ENCODE peak calls at places on chromosomes 6 and 20, in four cellular contexts. One of them, this sample, is unnamed.
A peak's percentile ranks its signal among the peaks of the same experiment; 100 is the strongest.

GRCh38 chr20:23166563-23166962 is 80.4 kb upstream of the CD93 start:
- DNase-seq in CD8-positive, alpha-beta T cell: no peak
- DNase-seq in brain microvascular endothelial cell: no peak
- DNase-seq in left lung: no peak
- DNase-seq in this sample: no peak

GRCh38 chr6:53284901-53285300 is 63.8 kb downstream of the ELOVL5 start:
- DNase-seq in left lung: no peak
- DNase-seq in brain microvascular endothelial cell: no peak
- DNase-seq in CD8-positive, alpha-beta T cell: no peak
- DNase-seq in this sample: peak; percentile 21

GRCh38 chr6:11315743-11316437 is 83.4 kb upstream of the NEDD9 start:
- DNase-seq in CD8-positive, alpha-beta T cell: no peak
- DNase-seq in brain microvascular endothelial cell: peak; percentile 91
- DNase-seq in left lung: no peak
- DNase-seq in this sample: no peak

GRCh38 chr6:12075067-12075563 is 63.0 kb downstream of the HIVEP1 start:
- DNase-seq in CD8-positive, alpha-beta T cell: no peak
- DNase-seq in brain microvascular endothelial cell: no peak
- DNase-seq in left lung: no peak
- DNase-seq in this sample: peak; percentile 57

GRCh38 chr6:43929511-43929910 is 159.5 kb downstream of the VEGFA start:
- DNase-seq in brain microvascular endothelial cell: no peak
- DNase-seq in left lung: no peak
- DNase-seq in CD8-positive, alpha-beta T cell: no peak
- DNase-seq in this sample: no peak

GRCh38 chr20:10557685-10558084 is 116.1 kb downstream of the JAG1 start:
- DNase-seq in CD8-positive, alpha-beta T cell: no peak
- DNase-seq in brain microvascular endothelial cell: no peak
- DNase-seq in left lung: no peak
- DNase-seq in this sample: no peak

GRCh38 chr20:24207803-24208300 is 219.3 kb upstream of the GGTLC1 start:
- DNase-seq in CD8-positive, alpha-beta T cell: no peak
- DNase-seq in left lung: no peak
- DNase-seq in brain microvascular endothelial cell: no peak
- DNase-seq in this sample: no peak

GRCh38 chr6:128520436-128521301 is at the start of gene PTPRK:
- DNase-seq in CD8-positive, alpha-beta T cell: peak; percentile 89
- DNase-seq in brain microvascular endothelial cell: peak; percentile 91
- DNase-seq in left lung: peak; percentile 95
- DNase-seq in this sample: peak; percentile 60

GRCh38 chr6:15171026-15171425 is 74.8 kb upstream of the JARID2 start:
- DNase-seq in CD8-positive, alpha-beta T cell: no peak
- DNase-seq in left lung: no peak
- DNase-seq in brain microvascular endothelial cell: no peak
- DNase-seq in this sample: no peak

GRCh38 chr6:138736640-138737039 is 36.9 kb upstream of the CCDC28A start:
- DNase-seq in left lung: no peak
- DNase-seq in brain microvascular endothelial cell: no peak
- DNase-seq in CD8-positive, alpha-beta T cell: no peak
- DNase-seq in this sample: no peak

GRCh38 chr6:117469356-117469755 is 13.1 kb upstream of the DCBLD1 start:
- DNase-seq in CD8-positive, alpha-beta T cell: no peak
- DNase-seq in left lung: no peak
- DNase-seq in brain microvascular endothelial cell: no peak
- DNase-seq in this sample: no peak

GRCh38 chr6:144434308-144434990 is 149.3 kb downstream of the UTRN start:
- DNase-seq in left lung: no peak
- DNase-seq in brain microvascular endothelial cell: peak; percentile 89
- DNase-seq in CD8-positive, alpha-beta T cell: no peak
- DNase-seq in this sample: peak; percentile 15

GRCh38 chr6:138485586-138486248 is 13.6 kb downstream of the NHSL1 start:
- DNase-seq in CD8-positive, alpha-beta T cell: no peak
- DNase-seq in left lung: no peak
- DNase-seq in brain microvascular endothelial cell: no peak
- DNase-seq in this sample: no peak

GRCh38 chr20:20763652-20764051 is 51.2 kb upstream of the RALGAPA2 start:
- DNase-seq in CD8-positive, alpha-beta T cell: no peak
- DNase-seq in brain microvascular endothelial cell: no peak
- DNase-seq in left lung: no peak
- DNase-seq in this sample: no peak

GRCh38 chr6:44672086-44672485 is 284.6 kb downstream of the CDC5L start:
- DNase-seq in left lung: no peak
- DNase-seq in CD8-positive, alpha-beta T cell: no peak
- DNase-seq in brain microvascular endothelial cell: no peak
- DNase-seq in this sample: no peak

GRCh38 chr6:7215140-7215539 is 97.9 kb downstream of the SSR1 start:
- DNase-seq in brain microvascular endothelial cell: peak; percentile 29
- DNase-seq in CD8-positive, alpha-beta T cell: no peak
- DNase-seq in left lung: no peak
- DNase-seq in this sample: no peak

GRCh38 chr6:70310063-70310694 is 7.3 kb upstream of the COL9A1 start:
- DNase-seq in CD8-positive, alpha-beta T cell: no peak
- DNase-seq in left lung: no peak
- DNase-seq in brain microvascular endothelial cell: peak; percentile 43
- DNase-seq in this sample: peak; percentile 50

GRCh38 chr6:166627875-166628849 is 1.1 kb upstream of the RPS6KA2 start:
- DNase-seq in brain microvascular endothelial cell: no peak
- DNase-seq in left lung: peak; percentile 91
- DNase-seq in CD8-positive, alpha-beta T cell: peak; percentile 54
- DNase-seq in this sample: peak; percentile 68

GRCh38 chr6:166624275-166624674 is 2.8 kb downstream of the RPS6KA2 start:
- DNase-seq in left lung: no peak
- DNase-seq in CD8-positive, alpha-beta T cell: no peak
- DNase-seq in brain microvascular endothelial cell: no peak
- DNase-seq in this sample: no peak

GRCh38 chr6:11778042-11778441 is 561 bp downstream of the ADTRP start:
- DNase-seq in left lung: no peak
- DNase-seq in CD8-positive, alpha-beta T cell: no peak
- DNase-seq in brain microvascular endothelial cell: no peak
- DNase-seq in this sample: no peak

GRCh38 chr20:59925894-59926293 is 7.5 kb downstream of the SYCP2 start:
- DNase-seq in CD8-positive, alpha-beta T cell: no peak
- DNase-seq in left lung: no peak
- DNase-seq in brain microvascular endothelial cell: no peak
- DNase-seq in this sample: no peak

GRCh38 chr6:35919827-35920751 is 809 bp downstream of the SRPK1 start:
- DNase-seq in left lung: peak; percentile 76
- DNase-seq in brain microvascular endothelial cell: peak; percentile 63
- DNase-seq in CD8-positive, alpha-beta T cell: peak; percentile 54
- DNase-seq in this sample: peak; percentile 30

GRCh38 chr20:23270427-23270911 is 80.1 kb upstream of the NXT1 start:
- DNase-seq in CD8-positive, alpha-beta T cell: no peak
- DNase-seq in left lung: no peak
- DNase-seq in brain microvascular endothelial cell: peak; percentile 99
- DNase-seq in this sample: no peak

GRCh38 chr6:100176321-100176950 is 182.4 kb upstream of the MCHR2 start:
- DNase-seq in CD8-positive, alpha-beta T cell: no peak
- DNase-seq in brain microvascular endothelial cell: peak; percentile 55
- DNase-seq in left lung: no peak
- DNase-seq in this sample: no peak

GRCh38 chr6:111925296-111925695 is 52.0 kb upstream of the FYN start:
- DNase-seq in brain microvascular endothelial cell: peak; percentile 68
- DNase-seq in CD8-positive, alpha-beta T cell: no peak
- DNase-seq in left lung: no peak
- DNase-seq in this sample: peak; percentile 15

GRCh38 chr6:79947191-79948173 is at the start of gene ELOVL4:
- DNase-seq in CD8-positive, alpha-beta T cell: peak; percentile 64
- DNase-seq in left lung: peak; percentile 83
- DNase-seq in brain microvascular endothelial cell: peak; percentile 71
- DNase-seq in this sample: peak; percentile 41

GRCh38 chr6:48986803-48987202 is 476.2 kb downstream of the MMUT start:
- DNase-seq in CD8-positive, alpha-beta T cell: no peak
- DNase-seq in left lung: no peak
- DNase-seq in brain microvascular endothelial cell: no peak
- DNase-seq in this sample: no peak

GRCh38 chr6:161272600-161273355 is 1.1 kb downstream of the AGPAT4 start:
- DNase-seq in left lung: no peak
- DNase-seq in CD8-positive, alpha-beta T cell: no peak
- DNase-seq in brain microvascular endothelial cell: peak; percentile 25
- DNase-seq in this sample: no peak

GRCh38 chr20:53576586-53577318 is 16.9 kb downstream of the ZNF217 start:
- DNase-seq in left lung: no peak
- DNase-seq in brain microvascular endothelial cell: no peak
- DNase-seq in CD8-positive, alpha-beta T cell: no peak
- DNase-seq in this sample: no peak

GRCh38 chr20:16438100-16438499 is 135.1 kb downstream of the KIF16B start:
- DNase-seq in CD8-positive, alpha-beta T cell: no peak
- DNase-seq in left lung: no peak
- DNase-seq in brain microvascular endothelial cell: no peak
- DNase-seq in this sample: no peak

GRCh38 chr6:87654117-87654516 is 47.9 kb downstream of the AKIRIN2 start:
- DNase-seq in CD8-positive, alpha-beta T cell: no peak
- DNase-seq in left lung: no peak
- DNase-seq in brain microvascular endothelial cell: no peak
- DNase-seq in this sample: no peak

GRCh38 chr6:42182101-42182500 is 8.9 kb downstream of the GUCA1A start:
- DNase-seq in brain microvascular endothelial cell: no peak
- DNase-seq in left lung: no peak
- DNase-seq in CD8-positive, alpha-beta T cell: no peak
- DNase-seq in this sample: no peak

GRCh38 chr6:71768356-71768755 is 118.0 kb upstream of the RIMS1 start:
- DNase-seq in brain microvascular endothelial cell: no peak
- DNase-seq in CD8-positive, alpha-beta T cell: no peak
- DNase-seq in left lung: no peak
- DNase-seq in this sample: no peak

GRCh38 chr6:157561037-157561790 is 180.2 kb downstream of the ZDHHC14 start:
- DNase-seq in left lung: no peak
- DNase-seq in brain microvascular endothelial cell: no peak
- DNase-seq in CD8-positive, alpha-beta T cell: no peak
- DNase-seq in this sample: no peak

GRCh38 chr6:98203170-98203806 is 631.1 kb upstream of the POU3F2 start:
- DNase-seq in brain microvascular endothelial cell: peak; percentile 3
- DNase-seq in CD8-positive, alpha-beta T cell: no peak
- DNase-seq in left lung: no peak
- DNase-seq in this sample: no peak

GRCh38 chr20:8527998-8528397 is 395.9 kb downstream of the PLCB1 start:
- DNase-seq in CD8-positive, alpha-beta T cell: no peak
- DNase-seq in left lung: no peak
- DNase-seq in brain microvascular endothelial cell: peak; percentile 75
- DNase-seq in this sample: no peak

GRCh38 chr6:129267028-129267427 is 384.1 kb downstream of the LAMA2 start:
- DNase-seq in CD8-positive, alpha-beta T cell: no peak
- DNase-seq in brain microvascular endothelial cell: no peak
- DNase-seq in left lung: no peak
- DNase-seq in this sample: no peak

GRCh38 chr6:35048631-35049083 is 92.5 kb downstream of the TCP11 start:
- DNase-seq in left lung: no peak
- DNase-seq in CD8-positive, alpha-beta T cell: peak; percentile 9
- DNase-seq in brain microvascular endothelial cell: no peak
- DNase-seq in this sample: peak; percentile 58

GRCh38 chr6:156883497-156884252 is 106.5 kb downstream of the ARID1B start:
- DNase-seq in brain microvascular endothelial cell: no peak
- DNase-seq in CD8-positive, alpha-beta T cell: no peak
- DNase-seq in left lung: no peak
- DNase-seq in this sample: peak; percentile 7

GRCh38 chr6:91970700-91971099 is 1383.8 kb upstream of the MAP3K7 start:
- DNase-seq in left lung: no peak
- DNase-seq in CD8-positive, alpha-beta T cell: no peak
- DNase-seq in brain microvascular endothelial cell: no peak
- DNase-seq in this sample: no peak
- H3K27ac ChIP-seq in left lung: no peak overlapping the region
- H3K27ac ChIP-seq in CD8-positive, alpha-beta T cell: no peak overlapping the region
- H3K27ac ChIP-seq in brain microvascular endothelial cell: no peak overlapping the region
- H3K27ac ChIP-seq in this sample: no peak overlapping the region

GRCh38 chr6:57305754-57306153 is 11.7 kb upstream of the PRIM2 start:
- DNase-seq in brain microvascular endothelial cell: no peak
- DNase-seq in CD8-positive, alpha-beta T cell: no peak
- DNase-seq in left lung: no peak
- DNase-seq in this sample: no peak
- H3K27ac ChIP-seq in brain microvascular endothelial cell: no peak overlapping the region
- H3K27ac ChIP-seq in CD8-positive, alpha-beta T cell: no peak overlapping the region
- H3K27ac ChIP-seq in left lung: no peak overlapping the region
- H3K27ac ChIP-seq in this sample: no peak overlapping the region

DNA sequence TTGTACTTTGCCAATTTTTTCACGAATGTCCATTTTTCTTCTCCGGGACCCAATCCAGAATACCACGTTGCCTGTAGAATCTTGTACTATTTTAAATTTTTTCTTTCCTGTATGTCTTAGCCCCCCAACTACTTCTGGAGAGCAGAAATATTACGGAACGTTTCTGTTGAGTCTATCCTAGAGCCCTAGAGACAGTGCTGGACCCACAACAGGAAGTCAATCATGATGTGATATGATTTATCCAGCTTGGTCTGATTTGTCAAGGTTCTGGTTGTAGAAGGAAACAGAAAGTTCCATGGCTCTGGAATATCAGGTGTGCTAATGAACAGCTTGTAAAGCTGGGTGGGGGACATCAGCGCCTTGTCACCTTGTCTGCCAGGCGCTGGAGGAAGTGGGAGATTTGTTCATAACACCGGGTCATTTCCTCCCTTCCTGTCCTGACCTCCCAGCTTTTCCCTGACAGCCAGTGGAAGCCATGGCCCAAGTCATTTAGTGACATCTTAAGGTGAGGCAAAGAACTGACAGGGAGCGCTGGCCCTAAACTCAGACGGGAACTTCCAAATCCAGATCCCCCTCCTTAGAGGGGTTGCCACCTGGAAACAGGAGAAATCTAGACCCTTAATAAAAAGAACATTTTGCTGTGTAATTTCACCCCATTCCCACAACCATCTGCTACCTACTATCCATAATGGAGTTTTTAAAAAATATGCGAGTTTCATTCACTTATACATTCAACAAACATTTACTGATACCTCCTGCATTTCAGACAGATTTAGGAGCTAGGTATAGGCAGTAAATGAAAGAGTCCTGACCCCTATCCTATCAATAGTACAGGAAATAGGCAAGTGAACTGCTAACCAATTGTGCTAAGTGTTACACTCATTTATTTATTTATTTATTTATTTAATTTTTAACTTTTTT is 130.5 kb downstream of the ZFP64 start:
- DNase-seq in CD8-positive, alpha-beta T cell: no peak
- DNase-seq in brain microvascular endothelial cell: peak; percentile 13
- DNase-seq in left lung: no peak
- DNase-seq in this sample: no peak
- H3K27ac ChIP-seq in CD8-positive, alpha-beta T cell: no peak overlapping the region
- H3K27ac ChIP-seq in brain microvascular endothelial cell: no peak overlapping the region
- H3K27ac ChIP-seq in left lung: no peak overlapping the region
- H3K27ac ChIP-seq in this sample: no peak overlapping the region

DNA sequence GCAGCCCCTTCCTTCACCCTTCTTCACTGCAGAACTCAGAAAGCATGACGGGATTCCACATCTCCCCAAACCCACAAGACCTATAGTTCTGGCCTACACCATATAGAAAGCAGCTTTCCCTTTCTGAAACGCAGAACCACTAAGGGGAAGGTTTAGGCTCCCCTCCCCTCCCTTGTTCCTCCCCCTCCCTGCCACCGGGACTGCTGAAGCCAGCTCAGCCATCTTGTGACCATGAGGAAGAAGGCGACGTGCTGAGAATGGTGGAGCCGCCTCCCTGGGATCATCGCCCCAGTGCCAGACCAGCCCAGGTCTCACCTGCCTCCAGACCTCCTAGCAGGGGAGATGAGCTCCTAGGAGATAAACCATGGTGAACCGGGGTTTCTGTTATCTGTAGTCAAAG is 19.6 kb downstream of the SERPINB6 start:
- DNase-seq in left lung: peak; percentile 85
- DNase-seq in brain microvascular endothelial cell: no peak
- DNase-seq in CD8-positive, alpha-beta T cell: no peak
- DNase-seq in this sample: no peak
- H3K27ac ChIP-seq in left lung: peak overlapping the region; percentile 69
- H3K27ac ChIP-seq in brain microvascular endothelial cell: no peak overlapping the region
- H3K27ac ChIP-seq in CD8-positive, alpha-beta T cell: no peak overlapping the region
- H3K27ac ChIP-seq in this sample: peak overlapping the region; percentile 14

This sample was measured in CD4-positive, CD25-positive, alpha-beta regulatory T cell.